ENCODE peak calls at places on chromosomes 4 and X, in six cellular contexts. R, Q, M, G, B and T are unnamed samples.

GRCh38 chrX:44291468-44292116 is 51.9 kb downstream of the EFHC2 start:
- DNase-seq in R (no peak), Q (no peak), M (no peak), G (no peak), B (no peak), T (no peak)

GRCh38 chr4:79865253-79865652 is 207.8 kb downstream of the ANTXR2 start:
- DNase-seq in R (no peak), Q (no peak), M (no peak), G (no peak), B (no peak), T (no peak)

GRCh38 chr4:183398298-183399129 is 45.9 kb upstream of the CDKN2AIP start:
- DNase-seq in R (peak), Q (peak), M (no peak), G (peak), B (peak), T (peak)

GRCh38 chr4:139622856-139623255 is 42.8 kb upstream of the MGST2 start:
- DNase-seq in R (no peak), Q (no peak), M (no peak), G (no peak), B (no peak), T (no peak)

GRCh38 chr4:6319530-6320150 is 50.0 kb downstream of the WFS1 start:
- DNase-seq in R (no peak), Q (no peak), M (no peak), G (no peak), B (no peak), T (no peak)

GRCh38 chr4:93710847-93711430 is 117.6 kb upstream of the ATOH1 start:
- DNase-seq in R (no peak), Q (no peak), M (no peak), G (no peak), B (no peak), T (no peak)

GRCh38 chr4:170025523-170026252 is 507 bp downstream of the MFAP3L start:
- DNase-seq in R (no peak), Q (no peak), M (no peak), G (no peak), B (peak), T (no peak)

GRCh38 chr4:107989162-107989536 is 540 bp upstream of the HADH start:
- DNase-seq in R (no peak), Q (peak), M (no peak), G (peak), B (no peak), T (no peak)

GRCh38 chr4:119093042-119093827 is 42.4 kb upstream of the MYOZ2 start:
- DNase-seq in R (no peak), Q (no peak), M (no peak), G (no peak), B (no peak), T (no peak)

GRCh38 chrX:38754102-38754790 is 47.0 kb upstream of the MID1IP1 start:
- DNase-seq in R (no peak), Q (peak), M (peak), G (peak), B (peak), T (peak)

GRCh38 chr4:56104188-56104587 is 155.4 kb downstream of the CEP135 start:
- DNase-seq in R (no peak), Q (no peak), M (no peak), G (peak), B (no peak), T (no peak)

GRCh38 chr4:170736710-170737109 is 647.0 kb upstream of the AADAT start:
- DNase-seq in R (no peak), Q (no peak), M (no peak), G (no peak), B (no peak), T (no peak)

GRCh38 chr4:178240891-178241290 is 798.7 kb upstream of the AGA start:
- DNase-seq in R (no peak), Q (no peak), M (no peak), G (no peak), B (no peak), T (no peak)

GRCh38 chr4:158644755-158645154 is 26.9 kb downstream of the C4orf46 start:
- DNase-seq in R (no peak), Q (no peak), M (no peak), G (no peak), B (no peak), T (no peak)

GRCh38 chrX:69387559-69388487 is 116.3 kb upstream of the NALF2 start:
- DNase-seq in R (peak), Q (peak), M (no peak), G (peak), B (peak), T (no peak)

GRCh38 chr4:75432683-75433082 is 81.5 kb downstream of the RCHY1 start:
- DNase-seq in R (no peak), Q (peak), M (no peak), G (peak), B (peak), T (no peak)

GRCh38 chr4:94354474-94354896 is 11.8 kb upstream of the HPGDS start:
- DNase-seq in R (no peak), Q (no peak), M (no peak), G (no peak), B (no peak), T (no peak)

GRCh38 chrX:79243691-79244090 is 99.2 kb downstream of the GPR174 start:
- DNase-seq in R (no peak), Q (no peak), M (no peak), G (no peak), B (no peak), T (no peak)

GRCh38 chr4:103497692-103498091 is 222.1 kb downstream of the TACR3 start:
- DNase-seq in R (no peak), Q (no peak), M (peak), G (no peak), B (no peak), T (no peak)

GRCh38 chr4:133320576-133321170 is 171.6 kb downstream of the PCDH10 start:
- DNase-seq in R (no peak), Q (peak), M (no peak), G (peak), B (peak), T (peak)

GRCh38 chr4:108417923-108418322 is 202.5 kb upstream of the RPL34 start:
- DNase-seq in R (no peak), Q (peak), M (no peak), G (no peak), B (no peak), T (no peak)

GRCh38 chrX:42229533-42229932 is 306.2 kb upstream of the CASK start:
- DNase-seq in R (no peak), Q (no peak), M (no peak), G (no peak), B (no peak), T (no peak)

GRCh38 chrX:47558436-47558835 is 2.6 kb upstream of the ARAF start:
- DNase-seq in R (no peak), Q (no peak), M (no peak), G (no peak), B (no peak), T (no peak)

GRCh38 chr4:166594326-166594946 is 639.9 kb downstream of the SPOCK3 start:
- DNase-seq in R (peak), Q (no peak), M (peak), G (peak), B (peak), T (peak)

GRCh38 chrX:49060914-49061313 is 2.1 kb downstream of the CCDC120 start:
- DNase-seq in R (no peak), Q (no peak), M (no peak), G (no peak), B (no peak), T (no peak)

GRCh38 chrX:50812995-50813842 is 775 bp downstream of the SHROOM4 start:
- DNase-seq in R (no peak), Q (no peak), M (no peak), G (no peak), B (peak), T (peak)

GRCh38 chr4:153248641-153249198 is 44.5 kb downstream of the TRIM2 start:
- DNase-seq in R (no peak), Q (no peak), M (no peak), G (no peak), B (peak), T (no peak)

GRCh38 chr4:15938182-15938581 is 358 bp downstream of the FGFBP1 start:
- DNase-seq in R (no peak), Q (no peak), M (no peak), G (no peak), B (no peak), T (no peak)

GRCh38 chr4:168880087-168880675 is 129.9 kb downstream of the CBR4 start:
- DNase-seq in R (no peak), Q (no peak), M (no peak), G (no peak), B (no peak), T (no peak)

GRCh38 chr4:7799723-7800122 is 139.9 kb downstream of the AFAP1 start:
- DNase-seq in R (no peak), Q (no peak), M (no peak), G (no peak), B (no peak), T (no peak)

GRCh38 chrX:115311666-115312065 is 22.2 kb downstream of the LUZP4 start:
- DNase-seq in R (peak), Q (no peak), M (no peak), G (no peak), B (peak), T (no peak)

GRCh38 chr4:83010522-83011318 is at the start of gene LIN54:
- DNase-seq in R (no peak), Q (peak), M (no peak), G (peak), B (peak), T (peak)

GRCh38 chr4:83011779-83012630 is 1.4 kb upstream of the LIN54 start:
- DNase-seq in R (no peak), Q (peak), M (no peak), G (no peak), B (no peak), T (no peak)

GRCh38 chr4:83009529-83009928 is 1.1 kb downstream of the LIN54 start:
- DNase-seq in R (no peak), Q (no peak), M (no peak), G (no peak), B (no peak), T (no peak)

GRCh38 chr4:83012631-83013419 is 2.2 kb upstream of the LIN54 start:
- DNase-seq in R (peak), Q (peak), M (peak), G (peak), B (peak), T (peak)

GRCh38 chr4:83010111-83010521 is 507 bp downstream of the LIN54 start:
- DNase-seq in R (no peak), Q (peak), M (no peak), G (no peak), B (no peak), T (no peak)
- H3K27ac ChIP-seq in R (peak), Q (peak), M (peak), G (peak), B (peak), T (peak)

DNA sequence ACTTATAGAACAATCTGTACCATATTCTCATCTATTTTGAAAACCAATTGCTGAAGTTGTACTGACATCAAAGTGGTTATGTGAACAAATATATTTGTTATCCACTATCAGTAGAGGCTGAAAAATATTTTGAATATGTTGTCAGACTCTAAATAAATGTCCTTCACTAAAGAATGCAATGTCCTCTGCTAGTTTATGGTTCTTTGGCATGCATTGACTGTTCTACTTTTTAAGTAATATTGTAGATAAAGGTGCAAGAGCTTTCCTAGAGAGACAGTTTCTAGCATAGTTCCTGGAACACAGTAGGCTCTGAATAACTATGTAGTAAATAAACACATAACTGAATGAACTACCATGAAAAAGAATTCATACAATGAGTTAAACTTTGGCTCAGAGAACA is 18.2 kb upstream of the COX7B2 start:
- DNase-seq in R (no peak), Q (no peak), M (no peak), G (no peak), B (no peak), T (no peak)
- TF ChIP-seq GABPA in R (no peak), Q (no peak), M (no peak), G (no peak), B (no peak), T (no peak)

GRCh38 chr4:3673716-3674478 is 92.3 kb upstream of the ADRA2C start:
- DNase-seq in R (no peak), Q (no peak), M (no peak), G (no peak), B (no peak), T (no peak)
- H3K27ac ChIP-seq in R (no peak), Q (no peak), M (no peak), G (no peak), B (no peak), T (no peak)

GRCh38 chr4:3802571-3803474 is 36.6 kb downstream of the ADRA2C start:
- DNase-seq in R (no peak), Q (no peak), M (no peak), G (peak), B (no peak), T (no peak)

GRCh38 chr4:3801931-3802550 is 35.9 kb downstream of the ADRA2C start:
- DNase-seq in R (no peak), Q (no peak), M (no peak), G (no peak), B (no peak), T (no peak)

GRCh38 chr4:3800351-3800750 is 34.2 kb downstream of the ADRA2C start:
- DNase-seq in R (no peak), Q (no peak), M (no peak), G (no peak), B (no peak), T (no peak)

GRCh38 chr4:3803475-3803847 is 37.3 kb downstream of the ADRA2C start:
- DNase-seq in R (no peak), Q (no peak), M (no peak), G (peak), B (no peak), T (no peak)

GRCh38 chr4:3801521-3801920 is 35.3 kb downstream of the ADRA2C start:
- DNase-seq in R (no peak), Q (no peak), M (no peak), G (no peak), B (no peak), T (no peak)
- TF ChIP-seq GABPA in R (no peak), Q (no peak), M (no peak), G (no peak), B (no peak), T (no peak)

GRCh38 chrX:124393659-124394058 is 47.3 kb downstream of the SH2D1A start:
- DNase-seq in R (no peak), Q (no peak), M (no peak), G (no peak), B (no peak), T (no peak)
- H3K27ac ChIP-seq in R (no peak), Q (no peak), M (no peak), G (no peak), B (no peak), T (peak)

GRCh38 chrX:24298191-24298590 is 15.7 kb downstream of the SUPT20HL2 start:
- DNase-seq in R (no peak), Q (no peak), M (no peak), G (no peak), B (peak), T (no peak)
- TF ChIP-seq GABPA in R (no peak), Q (no peak), M (no peak), G (no peak), B (no peak), T (no peak)

DNA sequence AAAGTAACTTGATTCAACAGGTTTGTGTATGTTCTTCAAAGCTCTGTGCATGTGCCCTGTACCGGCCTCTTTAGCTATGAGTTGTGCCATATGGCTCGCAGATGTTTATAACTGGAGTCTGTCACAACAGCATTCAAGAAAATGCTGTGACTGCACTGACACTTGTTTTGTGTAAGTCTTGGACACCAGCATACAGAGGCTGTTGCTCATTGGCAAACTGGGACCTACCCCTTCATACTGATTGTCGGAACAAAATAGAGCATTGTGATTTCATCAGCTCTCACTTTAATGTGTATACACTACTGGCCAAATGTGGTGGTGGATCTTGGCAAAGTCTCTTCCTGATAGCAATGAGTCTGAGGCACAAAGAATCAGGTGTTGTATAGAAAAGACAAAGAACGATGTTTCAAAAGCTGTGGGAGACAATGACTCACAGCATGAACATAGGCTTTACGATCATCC is 133.9 kb downstream of the EGF start:
- DNase-seq in R (no peak), Q (no peak), M (no peak), G (no peak), B (peak), T (no peak)
- H3K27ac ChIP-seq in R (no peak), Q (no peak), M (no peak), G (no peak), B (no peak), T (no peak)

DNA sequence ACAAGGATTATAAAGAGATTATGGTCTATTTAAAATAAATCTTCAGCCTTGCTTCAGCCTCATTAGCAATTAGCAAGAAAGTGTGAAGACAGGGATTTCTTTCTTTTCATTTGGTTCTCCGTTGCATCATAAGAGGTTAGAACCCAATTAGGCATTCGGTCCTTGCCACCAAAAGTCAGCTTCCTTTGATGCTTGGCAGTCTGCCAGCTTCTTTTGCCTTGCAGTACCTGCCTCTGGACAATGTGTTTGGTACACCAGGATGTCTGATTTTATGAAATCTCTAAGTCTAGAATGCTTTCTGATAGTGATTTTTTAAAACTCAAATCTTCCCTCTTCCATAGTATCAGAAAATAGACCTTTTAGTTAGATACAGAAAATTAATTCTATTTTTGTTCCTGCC is 12.5 kb downstream of the SMIM20 start:
- DNase-seq in R (no peak), Q (peak), M (no peak), G (no peak), B (no peak), T (no peak)
- TF ChIP-seq GABPA in R (no peak), Q (no peak), M (no peak), G (no peak), B (no peak), T (no peak)

DNA sequence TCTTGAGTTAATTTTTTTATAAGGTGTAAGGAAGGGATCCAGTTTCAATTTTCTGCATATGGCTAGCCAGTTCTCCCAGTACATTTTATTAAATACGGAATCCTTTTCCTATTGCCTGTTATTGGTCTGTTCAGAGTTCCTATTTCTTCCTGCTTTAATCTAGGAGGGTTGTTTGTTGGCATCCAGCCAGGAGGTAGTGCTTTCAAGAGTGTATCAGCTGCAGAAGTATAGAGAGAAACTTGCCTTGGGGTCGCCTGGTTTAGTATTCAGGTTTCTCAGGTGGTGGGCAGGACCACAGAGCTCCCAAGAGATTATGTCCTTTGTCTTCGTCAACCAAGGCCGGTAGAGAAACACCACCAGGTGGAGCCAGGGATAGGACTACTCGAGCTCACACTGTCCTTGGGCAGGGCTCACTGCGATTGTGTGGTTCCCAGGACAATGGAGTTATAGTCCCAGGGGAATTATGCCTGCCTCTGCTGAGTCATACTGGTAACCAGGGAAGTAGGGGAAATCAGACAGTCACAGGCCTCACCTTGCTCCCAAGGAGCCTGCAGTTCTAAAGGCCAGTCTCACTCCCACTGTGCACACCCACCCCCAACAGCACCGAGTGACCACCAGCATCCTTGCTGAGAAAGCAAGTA is 168.1 kb downstream of the VSIG4 start:
- DNase-seq in R (peak), Q (peak), M (peak), G (peak), B (no peak), T (no peak)
- H3K27ac ChIP-seq in R (no peak), Q (no peak), M (no peak), G (no peak), B (no peak), T (no peak)